ENCODE peak calls at places on chromosomes 4 and X, in six cellular contexts. One of them, this sample, is unnamed.
A peak's percentile ranks its signal among the peaks of the same experiment; 100 is the strongest.

GRCh38 chrX:107706309-107706708 is 69.3 kb downstream of the TSC22D3 start:
- DNase-seq in G401: no peak
- DNase-seq in fibroblast of mammary gland: no peak
- DNase-seq in nucleus accumbens: no peak
- DNase-seq in KG1: no peak
- DNase-seq in choroid plexus epithelial cell: no peak
- DNase-seq in this sample: no peak

GRCh38 chr4:176875441-176875930 is 82.8 kb upstream of the VEGFC start:
- DNase-seq in G401: no peak
- DNase-seq in fibroblast of mammary gland: peak; percentile 37
- DNase-seq in nucleus accumbens: no peak
- DNase-seq in KG1: no peak
- DNase-seq in choroid plexus epithelial cell: no peak
- DNase-seq in this sample: no peak

GRCh38 chr4:143668930-143669553 is 31.4 kb downstream of the FREM3 start:
- DNase-seq in G401: no peak
- DNase-seq in fibroblast of mammary gland: no peak
- DNase-seq in nucleus accumbens: no peak
- DNase-seq in KG1: no peak
- DNase-seq in choroid plexus epithelial cell: no peak
- DNase-seq in this sample: no peak

GRCh38 chrX:132676561-132677186 is 187.8 kb upstream of the MBNL3 start:
- DNase-seq in G401: no peak
- DNase-seq in fibroblast of mammary gland: no peak
- DNase-seq in nucleus accumbens: no peak
- DNase-seq in KG1: no peak
- DNase-seq in choroid plexus epithelial cell: peak; percentile 2
- DNase-seq in this sample: no peak

GRCh38 chr4:148315049-148315448 is 127.2 kb downstream of the NR3C2 start:
- DNase-seq in G401: no peak
- DNase-seq in fibroblast of mammary gland: peak; percentile 3
- DNase-seq in nucleus accumbens: no peak
- DNase-seq in KG1: no peak
- DNase-seq in choroid plexus epithelial cell: peak; percentile 7
- DNase-seq in this sample: no peak

GRCh38 chr4:52019941-52020657 is at the start of gene LRRC66:
- DNase-seq in G401: no peak
- DNase-seq in fibroblast of mammary gland: no peak
- DNase-seq in nucleus accumbens: no peak
- DNase-seq in KG1: no peak
- DNase-seq in choroid plexus epithelial cell: no peak
- DNase-seq in this sample: peak; percentile 9

GRCh38 chrX:39195156-39195555 is 393.9 kb downstream of the MID1IP1 start:
- DNase-seq in G401: peak; percentile 44
- DNase-seq in fibroblast of mammary gland: no peak
- DNase-seq in nucleus accumbens: no peak
- DNase-seq in KG1: no peak
- DNase-seq in choroid plexus epithelial cell: no peak
- DNase-seq in this sample: no peak

GRCh38 chr4:41471672-41472071 is 66.3 kb upstream of the LIMCH1 start:
- DNase-seq in G401: no peak
- DNase-seq in fibroblast of mammary gland: no peak
- DNase-seq in nucleus accumbens: no peak
- DNase-seq in KG1: no peak
- DNase-seq in choroid plexus epithelial cell: no peak
- DNase-seq in this sample: no peak

GRCh38 chr4:101660607-101661006 is 129.9 kb upstream of the BANK1 start:
- DNase-seq in G401: no peak
- DNase-seq in fibroblast of mammary gland: peak; percentile 34
- DNase-seq in nucleus accumbens: no peak
- DNase-seq in KG1: no peak
- DNase-seq in choroid plexus epithelial cell: no peak
- DNase-seq in this sample: no peak

GRCh38 chr4:1278336-1278670 is 11.4 kb upstream of the MAEA start:
- DNase-seq in G401: no peak
- DNase-seq in fibroblast of mammary gland: peak; percentile 42
- DNase-seq in nucleus accumbens: no peak
- DNase-seq in KG1: no peak
- DNase-seq in choroid plexus epithelial cell: no peak
- DNase-seq in this sample: no peak

GRCh38 chr4:67234296-67234695 is 311.0 kb downstream of the CENPC start:
- DNase-seq in G401: no peak
- DNase-seq in fibroblast of mammary gland: peak; percentile 1
- DNase-seq in nucleus accumbens: no peak
- DNase-seq in KG1: no peak
- DNase-seq in choroid plexus epithelial cell: peak; percentile 0
- DNase-seq in this sample: no peak

GRCh38 chr4:123616970-123617392 is 220.4 kb downstream of the SPRY1 start:
- DNase-seq in G401: peak; percentile 82
- DNase-seq in fibroblast of mammary gland: peak; percentile 34
- DNase-seq in nucleus accumbens: peak; percentile 63
- DNase-seq in KG1: peak; percentile 27
- DNase-seq in choroid plexus epithelial cell: peak; percentile 81
- DNase-seq in this sample: peak; percentile 81

GRCh38 chr4:12446237-12446636 is 1017.5 kb upstream of the HS3ST1 start:
- DNase-seq in G401: no peak
- DNase-seq in fibroblast of mammary gland: no peak
- DNase-seq in nucleus accumbens: no peak
- DNase-seq in KG1: no peak
- DNase-seq in choroid plexus epithelial cell: no peak
- DNase-seq in this sample: no peak

GRCh38 chr4:55444822-55445221 is 49.1 kb downstream of the TMEM165 start:
- DNase-seq in G401: no peak
- DNase-seq in fibroblast of mammary gland: peak; percentile 61
- DNase-seq in nucleus accumbens: no peak
- DNase-seq in KG1: no peak
- DNase-seq in choroid plexus epithelial cell: peak; percentile 70
- DNase-seq in this sample: peak; percentile 31

GRCh38 chr4:6885953-6886557 is 23.6 kb upstream of the TBC1D14 start:
- DNase-seq in G401: peak; percentile 88
- DNase-seq in fibroblast of mammary gland: peak; percentile 66
- DNase-seq in nucleus accumbens: peak; percentile 77
- DNase-seq in KG1: no peak
- DNase-seq in choroid plexus epithelial cell: peak; percentile 71
- DNase-seq in this sample: peak; percentile 15

GRCh38 chrX:114390251-114390796 is 193.6 kb upstream of the HTR2C start:
- DNase-seq in G401: no peak
- DNase-seq in fibroblast of mammary gland: no peak
- DNase-seq in nucleus accumbens: no peak
- DNase-seq in KG1: no peak
- DNase-seq in choroid plexus epithelial cell: no peak
- DNase-seq in this sample: no peak

GRCh38 chr4:24519649-24520048 is 64.7 kb downstream of the DHX15 start:
- DNase-seq in G401: no peak
- DNase-seq in fibroblast of mammary gland: no peak
- DNase-seq in nucleus accumbens: no peak
- DNase-seq in KG1: no peak
- DNase-seq in choroid plexus epithelial cell: peak; percentile 89
- DNase-seq in this sample: peak; percentile 34

GRCh38 chr4:6855692-6856297 is 53.8 kb upstream of the TBC1D14 start:
- DNase-seq in G401: no peak
- DNase-seq in fibroblast of mammary gland: peak; percentile 71
- DNase-seq in nucleus accumbens: no peak
- DNase-seq in KG1: no peak
- DNase-seq in choroid plexus epithelial cell: peak; percentile 86
- DNase-seq in this sample: peak; percentile 27

GRCh38 chr4:37803348-37803973 is 23.0 kb upstream of the PGM2 start:
- DNase-seq in G401: peak; percentile 72
- DNase-seq in fibroblast of mammary gland: peak; percentile 72
- DNase-seq in nucleus accumbens: no peak
- DNase-seq in KG1: peak; percentile 38
- DNase-seq in choroid plexus epithelial cell: peak; percentile 83
- DNase-seq in this sample: peak; percentile 74

GRCh38 chr4:6263541-6264540 is 5.8 kb upstream of the WFS1 start:
- DNase-seq in G401: peak; percentile 18
- DNase-seq in fibroblast of mammary gland: peak; percentile 55
- DNase-seq in nucleus accumbens: peak; percentile 58
- DNase-seq in KG1: no peak
- DNase-seq in choroid plexus epithelial cell: peak; percentile 86
- DNase-seq in this sample: peak; percentile 69

GRCh38 chr4:14726441-14727405 is 275.6 kb upstream of the CPEB2 start:
- DNase-seq in G401: no peak
- DNase-seq in fibroblast of mammary gland: peak; percentile 65
- DNase-seq in nucleus accumbens: no peak
- DNase-seq in KG1: no peak
- DNase-seq in choroid plexus epithelial cell: peak; percentile 88
- DNase-seq in this sample: no peak

GRCh38 chrX:103586314-103586646 is 965 bp downstream of the TCEAL4 start:
- DNase-seq in G401: peak; percentile 22
- DNase-seq in fibroblast of mammary gland: no peak
- DNase-seq in nucleus accumbens: peak; percentile 1
- DNase-seq in KG1: no peak
- DNase-seq in choroid plexus epithelial cell: peak; percentile 16
- DNase-seq in this sample: no peak

GRCh38 chr4:30718889-30719252 is 1.3 kb upstream of the PCDH7 start:
- DNase-seq in G401: no peak
- DNase-seq in fibroblast of mammary gland: peak; percentile 28
- DNase-seq in nucleus accumbens: no peak
- DNase-seq in KG1: no peak
- DNase-seq in choroid plexus epithelial cell: peak; percentile 60
- DNase-seq in this sample: peak; percentile 60

GRCh38 chr4:185833055-185833598 is 21.1 kb upstream of the SORBS2 start:
- DNase-seq in G401: no peak
- DNase-seq in fibroblast of mammary gland: no peak
- DNase-seq in nucleus accumbens: no peak
- DNase-seq in KG1: no peak
- DNase-seq in choroid plexus epithelial cell: peak; percentile 60
- DNase-seq in this sample: peak; percentile 92